ENCODE peak calls at places on chromosomes 7 and 10, in seven cellular contexts. One of them, this sample, is unnamed.

GRCh38 chr10:116891208-116891607 is 41.9 kb downstream of the ENO4 start:
- DNase-seq in nephron progenitor cell: no peak
- DNase-seq in fibroblast of lung: peak
- DNase-seq in heart left ventricle: peak
- DNase-seq in HEK293T: peak
- DNase-seq in activated T-cell treated with anti-CD3 and anti-CD28 coated beads, Interleukin-2, amount 50 U/mL, for 4 hours: no peak
- DNase-seq in SK-N-SH: peak
- DNase-seq in this sample: peak

GRCh38 chr7:91164948-91165845 is 99.0 kb upstream of the FZD1 start:
- DNase-seq in nephron progenitor cell: no peak
- DNase-seq in fibroblast of lung: peak
- DNase-seq in heart left ventricle: no peak
- DNase-seq in HEK293T: no peak
- DNase-seq in activated T-cell treated with anti-CD3 and anti-CD28 coated beads, Interleukin-2, amount 50 U/mL, for 4 hours: no peak
- DNase-seq in SK-N-SH: no peak
- DNase-seq in this sample: no peak

GRCh38 chr7:151251926-151252835 is 3.7 kb upstream of the SMARCD3 start:
- DNase-seq in nephron progenitor cell: peak
- DNase-seq in fibroblast of lung: peak
- DNase-seq in heart left ventricle: peak
- DNase-seq in HEK293T: peak
- DNase-seq in activated T-cell treated with anti-CD3 and anti-CD28 coated beads, Interleukin-2, amount 50 U/mL, for 4 hours: no peak
- DNase-seq in SK-N-SH: peak
- DNase-seq in this sample: peak

GRCh38 chr10:79333513-79333912 is 13.8 kb upstream of the PPIF start:
- DNase-seq in nephron progenitor cell: no peak
- DNase-seq in fibroblast of lung: no peak
- DNase-seq in heart left ventricle: no peak
- DNase-seq in HEK293T: no peak
- DNase-seq in activated T-cell treated with anti-CD3 and anti-CD28 coated beads, Interleukin-2, amount 50 U/mL, for 4 hours: no peak
- DNase-seq in SK-N-SH: no peak
- DNase-seq in this sample: no peak

GRCh38 chr7:45923290-45923689 is 2.2 kb upstream of the IGFBP3 start:
- DNase-seq in nephron progenitor cell: peak
- DNase-seq in fibroblast of lung: peak
- DNase-seq in heart left ventricle: peak
- DNase-seq in HEK293T: peak
- DNase-seq in activated T-cell treated with anti-CD3 and anti-CD28 coated beads, Interleukin-2, amount 50 U/mL, for 4 hours: peak
- DNase-seq in SK-N-SH: peak
- DNase-seq in this sample: peak

GRCh38 chr7:103778929-103779328 is 210.5 kb downstream of the RELN start:
- DNase-seq in nephron progenitor cell: no peak
- DNase-seq in fibroblast of lung: no peak
- DNase-seq in heart left ventricle: no peak
- DNase-seq in HEK293T: no peak
- DNase-seq in activated T-cell treated with anti-CD3 and anti-CD28 coated beads, Interleukin-2, amount 50 U/mL, for 4 hours: no peak
- DNase-seq in SK-N-SH: no peak
- DNase-seq in this sample: no peak

GRCh38 chr7:34869016-34869415 is 168.3 kb downstream of the DPY19L1 start:
- DNase-seq in nephron progenitor cell: no peak
- DNase-seq in fibroblast of lung: no peak
- DNase-seq in heart left ventricle: no peak
- DNase-seq in HEK293T: no peak
- DNase-seq in activated T-cell treated with anti-CD3 and anti-CD28 coated beads, Interleukin-2, amount 50 U/mL, for 4 hours: no peak
- DNase-seq in SK-N-SH: no peak
- DNase-seq in this sample: no peak

GRCh38 chr7:155207335-155208002 is 90.2 kb upstream of the INSIG1 start:
- DNase-seq in nephron progenitor cell: no peak
- DNase-seq in fibroblast of lung: no peak
- DNase-seq in heart left ventricle: no peak
- DNase-seq in HEK293T: no peak
- DNase-seq in activated T-cell treated with anti-CD3 and anti-CD28 coated beads, Interleukin-2, amount 50 U/mL, for 4 hours: no peak
- DNase-seq in SK-N-SH: no peak
- DNase-seq in this sample: no peak

GRCh38 chr7:45057853-45058252 is 30.9 kb downstream of the NACAD start:
- DNase-seq in nephron progenitor cell: no peak
- DNase-seq in fibroblast of lung: no peak
- DNase-seq in heart left ventricle: no peak
- DNase-seq in HEK293T: peak
- DNase-seq in activated T-cell treated with anti-CD3 and anti-CD28 coated beads, Interleukin-2, amount 50 U/mL, for 4 hours: no peak
- DNase-seq in SK-N-SH: no peak
- DNase-seq in this sample: no peak

GRCh38 chr7:81956520-81956919 is 186.7 kb upstream of the HGF start:
- DNase-seq in nephron progenitor cell: no peak
- DNase-seq in fibroblast of lung: peak
- DNase-seq in heart left ventricle: no peak
- DNase-seq in HEK293T: peak
- DNase-seq in activated T-cell treated with anti-CD3 and anti-CD28 coated beads, Interleukin-2, amount 50 U/mL, for 4 hours: no peak
- DNase-seq in SK-N-SH: peak
- DNase-seq in this sample: peak

GRCh38 chr10:24724381-24725228 is 918 bp upstream of the ARHGAP21 start:
- DNase-seq in nephron progenitor cell: peak
- DNase-seq in fibroblast of lung: peak
- DNase-seq in heart left ventricle: peak
- DNase-seq in HEK293T: peak
- DNase-seq in activated T-cell treated with anti-CD3 and anti-CD28 coated beads, Interleukin-2, amount 50 U/mL, for 4 hours: peak
- DNase-seq in SK-N-SH: peak
- DNase-seq in this sample: peak

GRCh38 chr10:82221750-82222149 is 346.8 kb downstream of the NRG3 start:
- DNase-seq in nephron progenitor cell: no peak
- DNase-seq in fibroblast of lung: no peak
- DNase-seq in heart left ventricle: no peak
- DNase-seq in HEK293T: no peak
- DNase-seq in activated T-cell treated with anti-CD3 and anti-CD28 coated beads, Interleukin-2, amount 50 U/mL, for 4 hours: no peak
- DNase-seq in SK-N-SH: no peak
- DNase-seq in this sample: no peak

GRCh38 chr7:130840599-130840998 is 106.6 kb upstream of the KLF14 start:
- DNase-seq in nephron progenitor cell: no peak
- DNase-seq in fibroblast of lung: no peak
- DNase-seq in heart left ventricle: no peak
- DNase-seq in HEK293T: no peak
- DNase-seq in activated T-cell treated with anti-CD3 and anti-CD28 coated beads, Interleukin-2, amount 50 U/mL, for 4 hours: no peak
- DNase-seq in SK-N-SH: no peak
- DNase-seq in this sample: no peak

This sample was measured in BE2C.